ENCODE peak calls at places on chromosome 13, in four cellular contexts. One of them, this sample, is unnamed.

GRCh38 chr13:43528992-43529391 is 257.8 kb downstream of the ENOX1 start:
- DNase-seq in ovary: no peak
- DNase-seq in T-helper 17 cell: no peak
- DNase-seq in GM18507: no peak
- DNase-seq in this sample: no peak

GRCh38 chr13:24038405-24038804 is 122.1 kb upstream of the SPATA13 start:
- DNase-seq in ovary: no peak
- DNase-seq in T-helper 17 cell: no peak
- DNase-seq in GM18507: no peak
- DNase-seq in this sample: peak; percentile 56

GRCh38 chr13:32409561-32410440 is 18.1 kb downstream of the N4BP2L1 start:
- DNase-seq in ovary: peak; percentile 76
- DNase-seq in T-helper 17 cell: no peak
- DNase-seq in GM18507: no peak
- DNase-seq in this sample: no peak

GRCh38 chr13:33183431-33184130 is 102.0 kb downstream of the STARD13 start:
- DNase-seq in ovary: no peak
- DNase-seq in T-helper 17 cell: no peak
- DNase-seq in GM18507: no peak
- DNase-seq in this sample: no peak

GRCh38 chr13:101487046-101487830 is 34.8 kb downstream of the ITGBL1 start:
- DNase-seq in ovary: no peak
- DNase-seq in T-helper 17 cell: no peak
- DNase-seq in GM18507: no peak
- DNase-seq in this sample: no peak

GRCh38 chr13:92297971-92298942 is 899.8 kb downstream of the GPC5 start:
- DNase-seq in ovary: no peak
- DNase-seq in T-helper 17 cell: no peak
- DNase-seq in GM18507: no peak
- DNase-seq in this sample: no peak

GRCh38 chr13:49435992-49436391 is 7.9 kb downstream of the CAB39L start:
- DNase-seq in ovary: no peak
- DNase-seq in T-helper 17 cell: no peak
- DNase-seq in GM18507: no peak
- DNase-seq in this sample: no peak

GRCh38 chr13:113616991-113617749 is 32.6 kb downstream of the TFDP1 start:
- DNase-seq in ovary: no peak
- DNase-seq in T-helper 17 cell: no peak
- DNase-seq in GM18507: no peak
- DNase-seq in this sample: no peak

GRCh38 chr13:100544866-100545683 is 43.5 kb downstream of the GGACT start:
- DNase-seq in ovary: no peak
- DNase-seq in T-helper 17 cell: no peak
- DNase-seq in GM18507: no peak
- DNase-seq in this sample: no peak

GRCh38 chr13:41224113-41225110 is 30.0 kb upstream of the KBTBD7 start:
- DNase-seq in ovary: no peak
- DNase-seq in T-helper 17 cell: no peak
- DNase-seq in GM18507: no peak
- DNase-seq in this sample: peak; percentile 45